ENCODE peak calls at places on chromosomes 16 and 17, in six cellular contexts. One of them, this sample, is unnamed.
A peak's percentile ranks its signal among the peaks of the same experiment; 100 is the strongest.

GRCh38 chr17:73281926-73282325 is 20.2 kb upstream of the CPSF4L start:
- DNase-seq in IMR-90: no peak
- DNase-seq in H1: no peak
- DNase-seq in mesenchymal stem cell: no peak
- DNase-seq in H9: no peak
- DNase-seq in trophoblast cell: no peak
- DNase-seq in this sample: no peak

GRCh38 chr16:177394-177822 is 928 bp downstream of the HBA1 start:
- DNase-seq in IMR-90: peak; percentile 25
- DNase-seq in H1: no peak
- DNase-seq in mesenchymal stem cell: no peak
- DNase-seq in H9: no peak
- DNase-seq in trophoblast cell: no peak
- DNase-seq in this sample: no peak

GRCh38 chr17:8563981-8564602 is 66.4 kb downstream of the MYH10 start:
- DNase-seq in IMR-90: peak; percentile 73
- DNase-seq in H1: no peak
- DNase-seq in mesenchymal stem cell: no peak
- DNase-seq in H9: no peak
- DNase-seq in trophoblast cell: no peak
- DNase-seq in this sample: no peak

GRCh38 chr17:15290605-15291004 is 25.5 kb upstream of the PMP22 start:
- DNase-seq in IMR-90: no peak
- DNase-seq in H1: no peak
- DNase-seq in mesenchymal stem cell: no peak
- DNase-seq in H9: no peak
- DNase-seq in trophoblast cell: peak; percentile 86
- DNase-seq in this sample: no peak

GRCh38 chr17:63694229-63694973 is 5.5 kb downstream of the LIMD2 start:
- DNase-seq in IMR-90: no peak
- DNase-seq in H1: no peak
- DNase-seq in mesenchymal stem cell: no peak
- DNase-seq in H9: peak; percentile 71
- DNase-seq in trophoblast cell: no peak
- DNase-seq in this sample: no peak

GRCh38 chr16:14186007-14186953 is 115.2 kb downstream of the MRTFB start:
- DNase-seq in IMR-90: peak; percentile 79
- DNase-seq in H1: peak; percentile 63
- DNase-seq in mesenchymal stem cell: peak; percentile 97
- DNase-seq in H9: peak; percentile 45
- DNase-seq in trophoblast cell: peak; percentile 33
- DNase-seq in this sample: peak; percentile 38

GRCh38 chr17:69058165-69058564 is 2.6 kb downstream of the ABCA9 start:
- DNase-seq in IMR-90: no peak
- DNase-seq in H1: no peak
- DNase-seq in mesenchymal stem cell: no peak
- DNase-seq in H9: peak; percentile 46
- DNase-seq in trophoblast cell: no peak
- DNase-seq in this sample: no peak

GRCh38 chr16:4846503-4846900 is 586 bp downstream of the GLYR1 start:
- DNase-seq in IMR-90: peak; percentile 55
- DNase-seq in H1: no peak
- DNase-seq in mesenchymal stem cell: peak; percentile 90
- DNase-seq in H9: peak; percentile 32
- DNase-seq in trophoblast cell: peak; percentile 57
- DNase-seq in this sample: no peak

GRCh38 chr16:79261461-79261860 is 339.1 kb downstream of the MAF start:
- DNase-seq in IMR-90: no peak
- DNase-seq in H1: peak; percentile 71
- DNase-seq in mesenchymal stem cell: peak; percentile 1
- DNase-seq in H9: peak; percentile 74
- DNase-seq in trophoblast cell: peak; percentile 17
- DNase-seq in this sample: peak; percentile 29

GRCh38 chr17:38659415-38659814 is 15.3 kb downstream of the EPOP start:
- DNase-seq in IMR-90: no peak
- DNase-seq in H1: no peak
- DNase-seq in mesenchymal stem cell: no peak
- DNase-seq in H9: no peak
- DNase-seq in trophoblast cell: no peak
- DNase-seq in this sample: no peak

GRCh38 chr17:62681939-62682381 is 54.5 kb downstream of the MRC2 start:
- DNase-seq in IMR-90: no peak
- DNase-seq in H1: no peak
- DNase-seq in mesenchymal stem cell: no peak
- DNase-seq in H9: no peak
- DNase-seq in trophoblast cell: no peak
- DNase-seq in this sample: no peak

GRCh38 chr16:14320406-14320805 is 249.3 kb downstream of the MRTFB start:
- DNase-seq in IMR-90: no peak
- DNase-seq in H1: no peak
- DNase-seq in mesenchymal stem cell: no peak
- DNase-seq in H9: no peak
- DNase-seq in trophoblast cell: no peak
- DNase-seq in this sample: no peak

GRCh38 chr17:11980813-11981212 is 16.5 kb downstream of the ZNF18 start:
- DNase-seq in IMR-90: no peak
- DNase-seq in H1: no peak
- DNase-seq in mesenchymal stem cell: peak; percentile 3
- DNase-seq in H9: no peak
- DNase-seq in trophoblast cell: no peak
- DNase-seq in this sample: no peak

GRCh38 chr17:64998436-64999190 is 57.9 kb downstream of the GNA13 start:
- DNase-seq in IMR-90: no peak
- DNase-seq in H1: peak; percentile 14
- DNase-seq in mesenchymal stem cell: no peak
- DNase-seq in H9: no peak
- DNase-seq in trophoblast cell: no peak
- DNase-seq in this sample: no peak

GRCh38 chr16:11621920-11622651 is 35.4 kb upstream of the LITAF start:
- DNase-seq in IMR-90: no peak
- DNase-seq in H1: no peak
- DNase-seq in mesenchymal stem cell: no peak
- DNase-seq in H9: no peak
- DNase-seq in trophoblast cell: no peak
- DNase-seq in this sample: no peak

GRCh38 chr17:42266918-42267766 is 9.0 kb downstream of the STAT5B start:
- DNase-seq in IMR-90: peak; percentile 99
- DNase-seq in H1: no peak
- DNase-seq in mesenchymal stem cell: peak; percentile 100
- DNase-seq in H9: no peak
- DNase-seq in trophoblast cell: peak; percentile 92
- DNase-seq in this sample: no peak

GRCh38 chr17:12619444-12620199 is 46.1 kb upstream of the MYOCD start:
- DNase-seq in IMR-90: peak; percentile 79
- DNase-seq in H1: no peak
- DNase-seq in mesenchymal stem cell: peak; percentile 51
- DNase-seq in H9: no peak
- DNase-seq in trophoblast cell: no peak
- DNase-seq in this sample: no peak

GRCh38 chr16:3186946-3187690 is 886 bp upstream of the OR1F1 start:
- DNase-seq in IMR-90: no peak
- DNase-seq in H1: no peak
- DNase-seq in mesenchymal stem cell: no peak
- DNase-seq in H9: no peak
- DNase-seq in trophoblast cell: peak; percentile 68
- DNase-seq in this sample: no peak

GRCh38 chr16:56481468-56482112 is 30.2 kb downstream of the OGFOD1 start:
- DNase-seq in IMR-90: peak; percentile 40
- DNase-seq in H1: no peak
- DNase-seq in mesenchymal stem cell: no peak
- DNase-seq in H9: no peak
- DNase-seq in trophoblast cell: no peak
- DNase-seq in this sample: no peak

GRCh38 chr17:55348749-55349354 is 72.8 kb downstream of the MMD start:
- DNase-seq in IMR-90: peak; percentile 43
- DNase-seq in H1: peak; percentile 57
- DNase-seq in mesenchymal stem cell: peak; percentile 56
- DNase-seq in H9: peak; percentile 58
- DNase-seq in trophoblast cell: peak; percentile 22
- DNase-seq in this sample: peak; percentile 33

GRCh38 chr17:10729334-10730193 is at the start of gene TMEM220:
- DNase-seq in IMR-90: peak; percentile 59
- DNase-seq in H1: peak; percentile 87
- DNase-seq in mesenchymal stem cell: peak; percentile 82
- DNase-seq in H9: peak; percentile 91
- DNase-seq in trophoblast cell: peak; percentile 62
- DNase-seq in this sample: peak; percentile 66

GRCh38 chr16:68774982-68775381 is 37.9 kb downstream of the CDH1 start:
- DNase-seq in IMR-90: no peak
- DNase-seq in H1: no peak
- DNase-seq in mesenchymal stem cell: no peak
- DNase-seq in H9: no peak
- DNase-seq in trophoblast cell: peak; percentile 21
- DNase-seq in this sample: no peak

GRCh38 chr16:68768170-68768569 is 31.1 kb downstream of the CDH1 start:
- DNase-seq in IMR-90: no peak
- DNase-seq in H1: no peak
- DNase-seq in mesenchymal stem cell: no peak
- DNase-seq in H9: no peak
- DNase-seq in trophoblast cell: no peak
- DNase-seq in this sample: no peak

GRCh38 chr16:68776821-68777485 is 39.9 kb downstream of the CDH1 start:
- DNase-seq in IMR-90: no peak
- DNase-seq in H1: no peak
- DNase-seq in mesenchymal stem cell: peak; percentile 14
- DNase-seq in H9: no peak
- DNase-seq in trophoblast cell: no peak
- DNase-seq in this sample: no peak

GRCh38 chr16:68770671-68771070 is 33.6 kb downstream of the CDH1 start:
- DNase-seq in IMR-90: no peak
- DNase-seq in H1: no peak
- DNase-seq in mesenchymal stem cell: no peak
- DNase-seq in H9: no peak
- DNase-seq in trophoblast cell: no peak
- DNase-seq in this sample: no peak

DNA sequence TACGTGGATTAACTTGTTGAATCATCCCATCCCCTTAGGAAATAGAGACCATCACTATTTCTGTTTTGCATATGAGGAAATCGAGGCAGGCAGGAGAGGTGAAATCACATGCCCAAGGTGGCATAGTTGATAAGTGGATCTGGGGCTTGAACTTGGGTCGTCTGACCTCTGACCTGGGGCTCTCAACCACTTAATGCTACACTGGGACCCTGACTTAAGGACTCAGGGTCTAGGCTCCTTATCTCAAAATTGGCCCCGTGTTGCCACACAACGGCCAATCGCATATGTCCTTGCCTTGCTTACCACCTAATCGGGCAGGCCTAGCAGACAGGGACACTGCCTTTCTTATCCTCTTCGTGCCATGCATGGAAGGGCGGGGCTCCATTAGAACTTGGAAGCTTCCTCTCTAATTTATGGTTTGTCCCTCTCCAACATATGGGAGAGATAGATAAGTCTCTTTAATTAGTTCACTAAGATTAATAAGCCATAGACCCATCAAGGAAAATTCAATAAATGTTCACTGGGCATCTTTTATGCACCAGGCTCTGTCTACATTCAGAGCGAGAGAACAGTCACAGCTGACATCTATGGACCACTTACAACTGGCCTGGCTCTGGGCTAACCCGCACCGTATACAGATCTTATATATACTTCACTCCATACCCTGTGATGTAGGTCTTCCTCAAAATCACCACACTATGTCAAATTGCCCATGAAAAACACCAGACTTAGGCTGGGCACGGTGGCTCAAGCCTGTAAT is 35.0 kb downstream of the CDH1 start:
- DNase-seq in IMR-90: no peak
- DNase-seq in H1: no peak
- DNase-seq in mesenchymal stem cell: no peak
- DNase-seq in H9: no peak
- DNase-seq in trophoblast cell: no peak
- DNase-seq in this sample: no peak
- H4K91ac ChIP-seq in IMR-90: no peak overlapping the region
- H4K91ac ChIP-seq in H1: no peak overlapping the region
- H4K91ac ChIP-seq in mesenchymal stem cell: no peak overlapping the region
- H4K91ac ChIP-seq in H9: no peak overlapping the region
- H4K91ac ChIP-seq in trophoblast cell: no peak overlapping the region
- H4K91ac ChIP-seq in this sample: no peak overlapping the region

DNA sequence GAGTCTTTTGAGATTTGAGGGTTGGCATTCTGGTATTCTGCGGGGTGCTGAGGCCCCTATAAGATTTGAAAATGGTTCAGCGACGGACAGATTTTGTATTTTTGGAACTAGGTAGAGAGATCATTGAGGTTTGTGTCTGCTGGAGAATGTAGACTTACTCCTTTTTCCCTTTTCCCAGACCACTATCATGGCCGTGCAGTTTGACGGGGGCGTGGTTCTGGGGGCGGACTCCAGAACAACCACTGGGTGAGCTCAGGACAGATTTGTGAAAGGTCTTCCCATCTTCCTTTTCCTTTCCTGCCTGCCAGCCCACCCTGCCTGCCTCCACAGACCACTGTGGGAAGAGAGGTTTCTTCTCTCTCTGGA is 569 bp downstream of the PSMB6 start:
- DNase-seq in IMR-90: peak; percentile 35
- DNase-seq in H1: peak; percentile 63
- DNase-seq in mesenchymal stem cell: peak; percentile 61
- DNase-seq in H9: peak; percentile 72
- DNase-seq in trophoblast cell: no peak
- DNase-seq in this sample: no peak
- H4K8ac ChIP-seq in IMR-90: peak overlapping the region; percentile 98
- H4K8ac ChIP-seq in H1: peak overlapping the region; percentile 98
- H4K8ac ChIP-seq in mesenchymal stem cell: peak overlapping the region; percentile 87
- H4K8ac ChIP-seq in H9: no peak overlapping the region
- H4K8ac ChIP-seq in trophoblast cell: no peak overlapping the region
- H4K8ac ChIP-seq in this sample: no peak overlapping the region

GRCh38 chr17:56672195-56672594 is 78.7 kb downstream of the NOG start:
- DNase-seq in IMR-90: no peak
- DNase-seq in H1: no peak
- DNase-seq in mesenchymal stem cell: no peak
- DNase-seq in H9: no peak
- DNase-seq in trophoblast cell: no peak
- DNase-seq in this sample: no peak
- H4K91ac ChIP-seq in IMR-90: no peak overlapping the region
- H4K91ac ChIP-seq in H1: no peak overlapping the region
- H4K91ac ChIP-seq in mesenchymal stem cell: peak overlapping the region; percentile 34
- H4K91ac ChIP-seq in H9: no peak overlapping the region
- H4K91ac ChIP-seq in trophoblast cell: no peak overlapping the region
- H4K91ac ChIP-seq in this sample: no peak overlapping the region

GRCh38 chr16:48608452-48608851 is 1.5 kb downstream of the N4BP1 start:
- DNase-seq in IMR-90: no peak
- DNase-seq in H1: no peak
- DNase-seq in mesenchymal stem cell: peak; percentile 24
- DNase-seq in H9: no peak
- DNase-seq in trophoblast cell: no peak
- DNase-seq in this sample: no peak

GRCh38 chr16:48608871-48609452 is 1.0 kb downstream of the N4BP1 start:
- DNase-seq in IMR-90: no peak
- DNase-seq in H1: no peak
- DNase-seq in mesenchymal stem cell: no peak
- DNase-seq in H9: no peak
- DNase-seq in trophoblast cell: no peak
- DNase-seq in this sample: no peak

GRCh38 chr16:48607056-48607825 is 2.7 kb downstream of the N4BP1 start:
- DNase-seq in IMR-90: peak; percentile 67
- DNase-seq in H1: no peak
- DNase-seq in mesenchymal stem cell: peak; percentile 24
- DNase-seq in H9: no peak
- DNase-seq in trophoblast cell: peak; percentile 94
- DNase-seq in this sample: no peak

GRCh38 chr16:48611329-48612137 is 1.6 kb upstream of the N4BP1 start:
- DNase-seq in IMR-90: no peak
- DNase-seq in H1: no peak
- DNase-seq in mesenchymal stem cell: no peak
- DNase-seq in H9: peak; percentile 71
- DNase-seq in trophoblast cell: peak; percentile 97
- DNase-seq in this sample: no peak

GRCh38 chr16:48609453-48610023 is 442 bp downstream of the N4BP1 start:
- DNase-seq in IMR-90: peak; percentile 54
- DNase-seq in H1: peak; percentile 66
- DNase-seq in mesenchymal stem cell: peak; percentile 63
- DNase-seq in H9: peak; percentile 43
- DNase-seq in trophoblast cell: peak; percentile 48
- DNase-seq in this sample: no peak
- H4K8ac ChIP-seq in IMR-90: peak overlapping the region; percentile 95
- H4K8ac ChIP-seq in H1: peak overlapping the region; percentile 90
- H4K8ac ChIP-seq in mesenchymal stem cell: peak overlapping the region; percentile 82
- H4K8ac ChIP-seq in H9: no peak overlapping the region
- H4K8ac ChIP-seq in trophoblast cell: peak overlapping the region; percentile 97
- H4K8ac ChIP-seq in this sample: peak overlapping the region; percentile 17